ENCODE peak calls at places on chromosomes 16 and 17, in six cellular contexts. One of them, this sample, is unnamed.

GRCh38 chr17:35947156-35947585 is 3.7 kb upstream of the LYZL6 start:
- DNase-seq in A549: peak
- DNase-seq in CD8-positive, alpha-beta memory T cell: peak
- DNase-seq in effector CD4-positive, alpha-beta T cell: peak
- DNase-seq in AG09309: no peak
- DNase-seq in T-helper 2 cell: peak
- DNase-seq in this sample: peak

GRCh38 chr16:56999409-57000270 is 10.3 kb downstream of the NLRC5 start:
- DNase-seq in AG09309: no peak
- DNase-seq in effector CD4-positive, alpha-beta T cell: peak
- DNase-seq in CD8-positive, alpha-beta memory T cell: peak
- DNase-seq in A549: no peak
- DNase-seq in T-helper 2 cell: no peak
- DNase-seq in this sample: no peak

GRCh38 chr17:59435238-59435637 is 103.8 kb downstream of the YPEL2 start:
- DNase-seq in AG09309: no peak
- DNase-seq in CD8-positive, alpha-beta memory T cell: no peak
- DNase-seq in A549: no peak
- DNase-seq in effector CD4-positive, alpha-beta T cell: no peak
- DNase-seq in T-helper 2 cell: no peak
- DNase-seq in this sample: peak

GRCh38 chr16:49575352-49576172 is 202.0 kb downstream of the C16orf78 start:
- DNase-seq in T-helper 2 cell: no peak
- DNase-seq in AG09309: no peak
- DNase-seq in A549: no peak
- DNase-seq in CD8-positive, alpha-beta memory T cell: no peak
- DNase-seq in effector CD4-positive, alpha-beta T cell: no peak
- DNase-seq in this sample: no peak

GRCh38 chr17:7440113-7440822 is 956 bp downstream of the FGF11 start:
- DNase-seq in effector CD4-positive, alpha-beta T cell: no peak
- DNase-seq in CD8-positive, alpha-beta memory T cell: peak
- DNase-seq in A549: peak
- DNase-seq in AG09309: no peak
- DNase-seq in T-helper 2 cell: no peak
- DNase-seq in this sample: peak

GRCh38 chr17:82804442-82805191 is 35.2 kb downstream of the ZNF750 start:
- DNase-seq in CD8-positive, alpha-beta memory T cell: no peak
- DNase-seq in T-helper 2 cell: no peak
- DNase-seq in AG09309: no peak
- DNase-seq in effector CD4-positive, alpha-beta T cell: no peak
- DNase-seq in A549: no peak
- DNase-seq in this sample: no peak

GRCh38 chr17:13393841-13394710 is 207.7 kb downstream of the HS3ST3A1 start:
- DNase-seq in effector CD4-positive, alpha-beta T cell: no peak
- DNase-seq in CD8-positive, alpha-beta memory T cell: no peak
- DNase-seq in T-helper 2 cell: no peak
- DNase-seq in A549: no peak
- DNase-seq in AG09309: peak
- DNase-seq in this sample: peak

GRCh38 chr16:74872302-74872701 is 97.7 kb upstream of the FA2H start:
- DNase-seq in A549: no peak
- DNase-seq in effector CD4-positive, alpha-beta T cell: no peak
- DNase-seq in T-helper 2 cell: no peak
- DNase-seq in AG09309: no peak
- DNase-seq in CD8-positive, alpha-beta memory T cell: no peak
- DNase-seq in this sample: no peak

GRCh38 chr17:67441052-67441738 is 64.1 kb downstream of the PITPNC1 start:
- DNase-seq in CD8-positive, alpha-beta memory T cell: peak
- DNase-seq in A549: peak
- DNase-seq in effector CD4-positive, alpha-beta T cell: peak
- DNase-seq in T-helper 2 cell: peak
- DNase-seq in AG09309: no peak
- DNase-seq in this sample: peak

GRCh38 chr17:61306003-61306402 is 93.6 kb upstream of the TBX2 start:
- DNase-seq in AG09309: no peak
- DNase-seq in T-helper 2 cell: no peak
- DNase-seq in CD8-positive, alpha-beta memory T cell: no peak
- DNase-seq in A549: no peak
- DNase-seq in effector CD4-positive, alpha-beta T cell: no peak
- DNase-seq in this sample: peak

GRCh38 chr17:77323413-77324171 is 182.8 kb downstream of the SEC14L1 start:
- DNase-seq in AG09309: no peak
- DNase-seq in effector CD4-positive, alpha-beta T cell: no peak
- DNase-seq in CD8-positive, alpha-beta memory T cell: peak
- DNase-seq in A549: peak
- DNase-seq in T-helper 2 cell: no peak
- DNase-seq in this sample: peak

This sample was measured in ELR.